ENCODE peak calls at places on chromosome 5, in six cellular contexts. One of them, this sample, is unnamed.
A peak's percentile ranks its signal among the peaks of the same experiment; 100 is the strongest.

GRCh38 chr5:73321757-73322452 is 126.7 kb downstream of the FOXD1 start:
- DNase-seq in sigmoid colon: no peak
- DNase-seq in cardiac muscle cell: no peak
- DNase-seq in HEK293T: no peak
- DNase-seq in HT1080: peak; percentile 100
- DNase-seq in coronary artery: no peak
- DNase-seq in this sample: peak; percentile 89

GRCh38 chr5:150215978-150216944 is 26.4 kb downstream of the SLC6A7 start:
- DNase-seq in sigmoid colon: no peak
- DNase-seq in cardiac muscle cell: no peak
- DNase-seq in HEK293T: no peak
- DNase-seq in HT1080: no peak
- DNase-seq in coronary artery: no peak
- DNase-seq in this sample: peak; percentile 20

GRCh38 chr5:115343855-115344254 is 47.4 kb upstream of the CCDC112 start:
- DNase-seq in sigmoid colon: no peak
- DNase-seq in cardiac muscle cell: no peak
- DNase-seq in HEK293T: no peak
- DNase-seq in HT1080: peak; percentile 68
- DNase-seq in coronary artery: no peak
- DNase-seq in this sample: peak; percentile 57

GRCh38 chr5:142422426-142422825 is 97.6 kb upstream of the SPRY4 start:
- DNase-seq in sigmoid colon: no peak
- DNase-seq in cardiac muscle cell: no peak
- DNase-seq in HEK293T: no peak
- DNase-seq in HT1080: peak; percentile 70
- DNase-seq in coronary artery: no peak
- DNase-seq in this sample: peak; percentile 40

GRCh38 chr5:82111191-82111590 is 139.4 kb downstream of the ATG10 start:
- DNase-seq in sigmoid colon: no peak
- DNase-seq in cardiac muscle cell: no peak
- DNase-seq in HEK293T: no peak
- DNase-seq in HT1080: no peak
- DNase-seq in coronary artery: no peak
- DNase-seq in this sample: no peak

GRCh38 chr5:61277190-61277589 is 54.9 kb upstream of the ZSWIM6 start:
- DNase-seq in sigmoid colon: no peak
- DNase-seq in cardiac muscle cell: no peak
- DNase-seq in HEK293T: no peak
- DNase-seq in HT1080: peak; percentile 68
- DNase-seq in coronary artery: no peak
- DNase-seq in this sample: no peak

GRCh38 chr5:133942589-133943474 is 25.6 kb downstream of the C5orf15 start:
- DNase-seq in sigmoid colon: no peak
- DNase-seq in cardiac muscle cell: no peak
- DNase-seq in HEK293T: no peak
- DNase-seq in HT1080: no peak
- DNase-seq in coronary artery: no peak
- DNase-seq in this sample: peak; percentile 65

GRCh38 chr5:4700082-4700481 is 440.0 kb upstream of the ADAMTS16 start:
- DNase-seq in sigmoid colon: no peak
- DNase-seq in cardiac muscle cell: peak; percentile 83
- DNase-seq in HEK293T: peak; percentile 17
- DNase-seq in HT1080: peak; percentile 51
- DNase-seq in coronary artery: no peak
- DNase-seq in this sample: peak; percentile 48

GRCh38 chr5:155905359-155905758 is 421.6 kb upstream of the SGCD start:
- DNase-seq in sigmoid colon: no peak
- DNase-seq in cardiac muscle cell: no peak
- DNase-seq in HEK293T: no peak
- DNase-seq in HT1080: no peak
- DNase-seq in coronary artery: no peak
- DNase-seq in this sample: no peak

GRCh38 chr5:88952344-88952743 is 69.4 kb upstream of the MEF2C start:
- DNase-seq in sigmoid colon: no peak
- DNase-seq in cardiac muscle cell: peak; percentile 80
- DNase-seq in HEK293T: peak; percentile 27
- DNase-seq in HT1080: no peak
- DNase-seq in coronary artery: no peak
- DNase-seq in this sample: peak; percentile 35

GRCh38 chr5:37888476-37888875 is 48.6 kb upstream of the GDNF start:
- DNase-seq in sigmoid colon: no peak
- DNase-seq in cardiac muscle cell: no peak
- DNase-seq in HEK293T: no peak
- DNase-seq in HT1080: peak; percentile 82
- DNase-seq in coronary artery: no peak
- DNase-seq in this sample: peak; percentile 58

GRCh38 chr5:145743396-145744061 is 91.6 kb downstream of the PRELID2 start:
- DNase-seq in sigmoid colon: no peak
- DNase-seq in cardiac muscle cell: no peak
- DNase-seq in HEK293T: no peak
- DNase-seq in HT1080: peak; percentile 18
- DNase-seq in coronary artery: no peak
- DNase-seq in this sample: no peak

GRCh38 chr5:78727786-78728761 is 79.5 kb upstream of the LHFPL2 start:
- DNase-seq in sigmoid colon: no peak
- DNase-seq in cardiac muscle cell: no peak
- DNase-seq in HEK293T: no peak
- DNase-seq in HT1080: no peak
- DNase-seq in coronary artery: no peak
- DNase-seq in this sample: no peak

GRCh38 chr5:139867581-139867980 is 72.0 kb downstream of the PSD2 start:
- DNase-seq in sigmoid colon: no peak
- DNase-seq in cardiac muscle cell: no peak
- DNase-seq in HEK293T: no peak
- DNase-seq in HT1080: no peak
- DNase-seq in coronary artery: no peak
- DNase-seq in this sample: no peak

GRCh38 chr5:143541943-143542797 is 138.7 kb upstream of the NR3C1 start:
- DNase-seq in sigmoid colon: no peak
- DNase-seq in cardiac muscle cell: no peak
- DNase-seq in HEK293T: no peak
- DNase-seq in HT1080: no peak
- DNase-seq in coronary artery: no peak
- DNase-seq in this sample: no peak

GRCh38 chr5:172007795-172008465 is 1.5 kb upstream of the FBXW11 start:
- DNase-seq in sigmoid colon: no peak
- DNase-seq in cardiac muscle cell: no peak
- DNase-seq in HEK293T: no peak
- DNase-seq in HT1080: peak; percentile 38
- DNase-seq in coronary artery: no peak
- DNase-seq in this sample: peak; percentile 60

GRCh38 chr5:96297290-96297689 is 135.8 kb downstream of the PCSK1 start:
- DNase-seq in sigmoid colon: peak; percentile 64
- DNase-seq in cardiac muscle cell: peak; percentile 1
- DNase-seq in HEK293T: peak; percentile 13
- DNase-seq in HT1080: peak; percentile 44
- DNase-seq in coronary artery: no peak
- DNase-seq in this sample: no peak

GRCh38 chr5:30099634-30100033 is 1093.9 kb upstream of the CDH6 start:
- DNase-seq in sigmoid colon: no peak
- DNase-seq in cardiac muscle cell: no peak
- DNase-seq in HEK293T: no peak
- DNase-seq in HT1080: peak; percentile 48
- DNase-seq in coronary artery: no peak
- DNase-seq in this sample: peak; percentile 97

GRCh38 chr5:71719092-71719964 is at the start of gene CARTPT:
- DNase-seq in sigmoid colon: no peak
- DNase-seq in cardiac muscle cell: peak; percentile 86
- DNase-seq in HEK293T: no peak
- DNase-seq in HT1080: peak; percentile 17
- DNase-seq in coronary artery: no peak
- DNase-seq in this sample: no peak

GRCh38 chr5:177432143-177432904 is 5.8 kb downstream of the GRK6 start:
- DNase-seq in sigmoid colon: peak; percentile 71
- DNase-seq in cardiac muscle cell: no peak
- DNase-seq in HEK293T: no peak
- DNase-seq in HT1080: no peak
- DNase-seq in coronary artery: no peak
- DNase-seq in this sample: no peak

GRCh38 chr5:119275146-119275872 is 80.5 kb upstream of the TNFAIP8 start:
- DNase-seq in sigmoid colon: no peak
- DNase-seq in cardiac muscle cell: no peak
- DNase-seq in HEK293T: no peak
- DNase-seq in HT1080: peak; percentile 50
- DNase-seq in coronary artery: no peak
- DNase-seq in this sample: peak; percentile 72

GRCh38 chr5:134086943-134087305 is 27.6 kb upstream of the TCF7 start:
- DNase-seq in sigmoid colon: peak; percentile 13
- DNase-seq in cardiac muscle cell: no peak
- DNase-seq in HEK293T: no peak
- DNase-seq in HT1080: no peak
- DNase-seq in coronary artery: no peak
- DNase-seq in this sample: no peak

This sample was measured in PC-3.